ENCODE peak calls at places on chromosomes 7 and 10, in ten cellular contexts. L, U, G, Q, O, H, Y, A, B and Z are unnamed samples.

GRCh38 chr7:106779877-106780276 is 85.2 kb upstream of the PIK3CG start:
- DNase-seq in L (no peak), U (no peak), G (no peak), Q (no peak), O (no peak), H (peak), Y (no peak), A (no peak), B (no peak), Z (no peak)

GRCh38 chr10:24958701-24959392 is 6.4 kb upstream of the PRTFDC1 start:
- DNase-seq in L (no peak), U (no peak), G (no peak), Q (no peak), O (no peak), H (no peak), Y (peak), A (peak), B (no peak), Z (peak)

GRCh38 chr10:43120948-43121290 is 17.3 kb upstream of the CSGALNACT2 start:
- DNase-seq in L (peak), U (peak), G (no peak), Q (no peak), O (peak), H (no peak), Y (peak), A (peak), B (no peak), Z (no peak)

GRCh38 chr10:71278691-71279588 is 40.1 kb upstream of the SLC29A3 start:
- DNase-seq in L (no peak), U (no peak), G (no peak), Q (no peak), O (no peak), H (no peak), Y (no peak), A (no peak), B (no peak), Z (no peak)

GRCh38 chr10:9234191-9234590 is 1179.7 kb downstream of the GATA3 start:
- DNase-seq in L (no peak), U (no peak), G (no peak), Q (no peak), O (no peak), H (no peak), Y (no peak), A (no peak), B (no peak), Z (no peak)

GRCh38 chr10:111119637-111120036 is 42.8 kb downstream of the ADRA2A start:
- DNase-seq in L (no peak), U (no peak), G (no peak), Q (no peak), O (no peak), H (no peak), Y (no peak), A (no peak), B (no peak), Z (no peak)

GRCh38 chr10:132450466-132450824 is 53.4 kb downstream of the PWWP2B start:
- DNase-seq in L (no peak), U (no peak), G (no peak), Q (no peak), O (no peak), H (no peak), Y (no peak), A (no peak), B (no peak), Z (no peak)

GRCh38 chr10:13651969-13652720 is 65.4 kb downstream of the PRPF18 start:
- DNase-seq in L (no peak), U (no peak), G (no peak), Q (no peak), O (no peak), H (no peak), Y (no peak), A (no peak), B (no peak), Z (no peak)

GRCh38 chr7:74064696-74065095 is 18.9 kb upstream of the LIMK1 start:
- DNase-seq in L (no peak), U (no peak), G (no peak), Q (no peak), O (no peak), H (no peak), Y (no peak), A (no peak), B (no peak), Z (no peak)

GRCh38 chr10:48604408-48605263 is at the start of gene ARHGAP22:
- DNase-seq in L (peak), U (peak), G (no peak), Q (no peak), O (no peak), H (peak), Y (peak), A (no peak), B (no peak), Z (peak)

GRCh38 chr7:375901-376305 is 85.9 kb downstream of the FOXL3 start:
- DNase-seq in L (no peak), U (peak), G (no peak), Q (no peak), O (no peak), H (no peak), Y (no peak), A (peak), B (no peak), Z (no peak)

GRCh38 chr10:61759751-61760150 is 97.0 kb downstream of the CABCOCO1 start:
- DNase-seq in L (no peak), U (no peak), G (no peak), Q (no peak), O (no peak), H (no peak), Y (no peak), A (no peak), B (no peak), Z (no peak)

GRCh38 chr7:31776616-31777015 is 89.6 kb downstream of the PPP1R17 start:
- DNase-seq in L (no peak), U (no peak), G (no peak), Q (peak), O (no peak), H (peak), Y (peak), A (no peak), B (no peak), Z (peak)

GRCh38 chr7:40401406-40401805 is 266.6 kb downstream of the SUGCT start:
- DNase-seq in L (no peak), U (no peak), G (no peak), Q (no peak), O (no peak), H (no peak), Y (peak), A (no peak), B (no peak), Z (no peak)

GRCh38 chr7:2523941-2524807 is 4.6 kb downstream of the LFNG start:
- DNase-seq in L (peak), U (no peak), G (peak), Q (no peak), O (no peak), H (peak), Y (peak), A (peak), B (peak), Z (peak)

GRCh38 chr7:43758861-43759683 is 592 bp downstream of the BLVRA start:
- DNase-seq in L (no peak), U (peak), G (no peak), Q (no peak), O (peak), H (peak), Y (peak), A (no peak), B (no peak), Z (peak)